ENCODE peak calls at places on chromosomes 3 and 15, in eight cellular contexts. W is transverse colon, R is astrocyte of the spinal cord, Q is A673, D is AG09319, N is T-helper 2 cell, V is tibial artery, M is mucosa of descending colon. U is an unnamed sample.
A peak's percentile ranks its signal among the peaks of the same experiment; 100 is the strongest.

GRCh38 chr3:196627043-196627442 is 12.5 kb upstream of the NRROS start:
- DNase-seq in W (no peak), R (no peak), Q (peak; percentile 22), D (no peak), N (no peak), V (no peak), M (no peak), U (no peak)

GRCh38 chr3:37163262-37164020 is 10.9 kb downstream of the LRRFIP2 start:
- DNase-seq in W (no peak), R (peak; percentile 91), Q (peak; percentile 66), D (peak; percentile 65), N (peak; percentile 78), V (no peak), M (no peak), U (peak; percentile 94)

GRCh38 chr3:23810342-23811116 is 4.8 kb downstream of the UBE2E1 start:
- DNase-seq in W (peak; percentile 66), R (peak; percentile 30), Q (peak; percentile 59), D (no peak), N (peak; percentile 55), V (peak; percentile 71), M (peak; percentile 78), U (no peak)

GRCh38 chr15:28094732-28095521 is 4.2 kb downstream of the OCA2 start:
- DNase-seq in W (peak; percentile 92), R (no peak), Q (no peak), D (no peak), N (peak; percentile 34), V (peak; percentile 85), M (peak; percentile 96), U (no peak)

GRCh38 chr3:191141728-191142127 is 57.3 kb upstream of the OSTN start:
- DNase-seq in W (no peak), R (peak; percentile 90), Q (peak; percentile 75), D (peak; percentile 8), N (no peak), V (no peak), M (no peak), U (peak; percentile 96)

GRCh38 chr3:149808209-149808829 is 4.7 kb upstream of the RNF13 start:
- DNase-seq in W (peak; percentile 67), R (peak; percentile 82), Q (peak; percentile 80), D (peak; percentile 41), N (peak; percentile 59), V (peak; percentile 80), M (peak; percentile 42), U (peak; percentile 75)

GRCh38 chr15:52289629-52290081 is 5.9 kb downstream of the MYO5C start:
- DNase-seq in W (peak; percentile 68), R (peak; percentile 37), Q (no peak), D (no peak), N (no peak), V (no peak), M (peak; percentile 56), U (no peak)

GRCh38 chr15:76674883-76675282 is 230.3 kb downstream of the SCAPER start:
- DNase-seq in W (no peak), R (peak; percentile 33), Q (no peak), D (no peak), N (no peak), V (no peak), M (no peak), U (no peak)

GRCh38 chr3:32940726-32941125 is 10.7 kb upstream of the CCR4 start:
- DNase-seq in W (no peak), R (no peak), Q (no peak), D (no peak), N (no peak), V (no peak), M (no peak), U (no peak)

GRCh38 chr3:29972594-29972993 is 633.8 kb upstream of the TGFBR2 start:
- DNase-seq in W (no peak), R (peak; percentile 67), Q (peak; percentile 72), D (peak; percentile 44), N (no peak), V (no peak), M (no peak), U (no peak)

GRCh38 chr3:61631108-61631769 is 69.9 kb downstream of the PTPRG start:
- DNase-seq in W (no peak), R (no peak), Q (no peak), D (no peak), N (no peak), V (no peak), M (no peak), U (no peak)

GRCh38 chr15:44157679-44158078 is 37.4 kb downstream of the FRMD5 start:
- DNase-seq in W (no peak), R (peak; percentile 96), Q (peak; percentile 47), D (peak; percentile 64), N (no peak), V (no peak), M (no peak), U (peak; percentile 99)

GRCh38 chr3:123678108-123678511 is 93.3 kb upstream of the HACD2 start:
- DNase-seq in W (no peak), R (peak; percentile 93), Q (no peak), D (peak; percentile 68), N (no peak), V (no peak), M (no peak), U (peak; percentile 97)

GRCh38 chr3:151926956-151927355 is 53.5 kb downstream of the SUCNR1 start:
- DNase-seq in W (no peak), R (peak; percentile 85), Q (no peak), D (no peak), N (no peak), V (no peak), M (no peak), U (peak; percentile 18)

GRCh38 chr3:61378321-61378720 is 127.1 kb upstream of the FHIT start:
- DNase-seq in W (no peak), R (peak; percentile 47), Q (no peak), D (no peak), N (no peak), V (no peak), M (no peak), U (no peak)

GRCh38 chr3:59575113-59576001 is 525.5 kb upstream of the CFAP20DC start:
- DNase-seq in W (peak; percentile 88), R (peak; percentile 71), Q (peak; percentile 49), D (peak; percentile 39), N (peak; percentile 81), V (peak; percentile 87), M (peak; percentile 91), U (peak; percentile 59)

GRCh38 chr15:72671531-72671930 is 14.5 kb downstream of the HIGD2B start:
- DNase-seq in W (no peak), R (no peak), Q (no peak), D (no peak), N (no peak), V (no peak), M (no peak), U (no peak)

GRCh38 chr3:127786358-127787070 is 35.8 kb downstream of the MGLL start:
- DNase-seq in W (peak; percentile 92), R (peak; percentile 56), Q (peak; percentile 46), D (peak; percentile 32), N (no peak), V (peak; percentile 83), M (peak; percentile 93), U (no peak)

GRCh38 chr15:89196994-89197393 is 24.4 kb downstream of the RLBP1 start:
- DNase-seq in W (peak; percentile 44), R (no peak), Q (no peak), D (no peak), N (peak; percentile 94), V (no peak), M (peak; percentile 64), U (no peak)

GRCh38 chr3:128508852-128509251 is 15.9 kb upstream of the GATA2 start:
- DNase-seq in W (no peak), R (no peak), Q (no peak), D (no peak), N (no peak), V (no peak), M (no peak), U (no peak)

GRCh38 chr3:108131795-108132134 is 40.9 kb upstream of the CD47 start:
- DNase-seq in W (no peak), R (no peak), Q (no peak), D (no peak), N (no peak), V (no peak), M (no peak), U (no peak)

GRCh38 chr3:134494539-134494938 is 8.7 kb downstream of the CEP63 start:
- DNase-seq in W (no peak), R (no peak), Q (no peak), D (no peak), N (no peak), V (no peak), M (no peak), U (no peak)

GRCh38 chr15:78959360-78959759 is 14.5 kb upstream of the CTSH start:
- DNase-seq in W (no peak), R (no peak), Q (no peak), D (no peak), N (no peak), V (no peak), M (no peak), U (no peak)

GRCh38 chr3:165463546-165463945 is 267.4 kb upstream of the SLITRK3 start:
- DNase-seq in W (no peak), R (no peak), Q (no peak), D (no peak), N (no peak), V (no peak), M (no peak), U (no peak)

GRCh38 chr15:89654847-89655805 is at the start of gene KIF7:
- DNase-seq in W (no peak), R (peak; percentile 66), Q (peak; percentile 61), D (no peak), N (peak; percentile 47), V (no peak), M (peak; percentile 60), U (no peak)

U was measured in HT1080.